ENCODE peak calls at places on chromosomes 3 and 15, in nine cellular contexts. W is breast epithelium, I is heart left ventricle, V is endothelial cell of umbilical vein, M is K562, X is Peyer's patch, Y is stomach, A is A549, P is adrenal gland. K is an unnamed sample.

GRCh38 chr3:108409791-108410190 is 100.6 kb downstream of the MYH15 start:
- DNase-seq in W (no peak), I (no peak), V (no peak), M (no peak), X (no peak), Y (no peak), A (no peak), P (no peak), K (no peak)

GRCh38 chr3:135694142-135694541 is 271.4 kb upstream of the PPP2R3A start:
- DNase-seq in W (no peak), I (no peak), V (no peak), M (no peak), X (no peak), Y (no peak), A (no peak), P (no peak), K (no peak)

GRCh38 chr15:25690673-25691543 is 172.2 kb downstream of the ATP10A start:
- DNase-seq in W (peak), I (no peak), V (no peak), M (no peak), X (peak), Y (no peak), A (no peak), P (no peak), K (no peak)

GRCh38 chr3:23748398-23749110 is 57.2 kb upstream of the UBE2E1 start:
- DNase-seq in W (no peak), I (no peak), V (no peak), M (no peak), X (no peak), Y (no peak), A (peak), P (no peak), K (no peak)

GRCh38 chr3:16987141-16987540 is 102.4 kb downstream of the PLCL2 start:
- DNase-seq in W (no peak), I (no peak), V (no peak), M (no peak), X (no peak), Y (no peak), A (no peak), P (no peak), K (no peak)

GRCh38 chr3:13470894-13471574 is 9.1 kb upstream of the HDAC11 start:
- DNase-seq in W (no peak), I (no peak), V (no peak), M (no peak), X (peak), Y (no peak), A (peak), P (no peak), K (no peak)

GRCh38 chr3:59611649-59612431 is 562.0 kb upstream of the CFAP20DC start:
- DNase-seq in W (no peak), I (no peak), V (no peak), M (no peak), X (no peak), Y (no peak), A (no peak), P (no peak), K (no peak)

GRCh38 chr3:151673974-151674373 is 59.8 kb upstream of the AADACL2 start:
- DNase-seq in W (no peak), I (no peak), V (no peak), M (peak), X (no peak), Y (no peak), A (no peak), P (no peak), K (no peak)

GRCh38 chr3:36362973-36363372 is 17.3 kb upstream of the STAC start:
- DNase-seq in W (no peak), I (no peak), V (no peak), M (no peak), X (no peak), Y (no peak), A (peak), P (peak), K (no peak)

GRCh38 chr3:189636048-189636447 is 4.9 kb downstream of the TP63 start:
- DNase-seq in W (no peak), I (no peak), V (no peak), M (no peak), X (no peak), Y (no peak), A (no peak), P (no peak), K (no peak)

GRCh38 chr3:52502001-52502400 is 6.9 kb downstream of the STAB1 start:
- DNase-seq in W (no peak), I (no peak), V (no peak), M (no peak), X (no peak), Y (no peak), A (no peak), P (no peak), K (no peak)

GRCh38 chr15:66178531-66178910 is 75.0 kb downstream of the MEGF11 start:
- DNase-seq in W (no peak), I (no peak), V (no peak), M (no peak), X (no peak), Y (no peak), A (no peak), P (no peak), K (no peak)

GRCh38 chr3:169104541-169104940 is 559.0 kb downstream of the MECOM start:
- DNase-seq in W (no peak), I (no peak), V (no peak), M (no peak), X (no peak), Y (no peak), A (no peak), P (no peak), K (no peak)

GRCh38 chr15:79130535-79131130 is 40.1 kb upstream of the RASGRF1 start:
- DNase-seq in W (no peak), I (no peak), V (no peak), M (no peak), X (no peak), Y (no peak), A (no peak), P (no peak), K (no peak)

GRCh38 chr15:78840661-78841060 is 29.4 kb upstream of the ADAMTS7 start:
- DNase-seq in W (no peak), I (no peak), V (no peak), M (no peak), X (no peak), Y (no peak), A (no peak), P (no peak), K (no peak)

GRCh38 chr15:74535388-74536084 is 5.5 kb upstream of the ARID3B start:
- DNase-seq in W (no peak), I (no peak), V (no peak), M (peak), X (no peak), Y (no peak), A (no peak), P (no peak), K (no peak)

GRCh38 chr15:29618586-29618985 is 203.7 kb downstream of the TJP1 start:
- DNase-seq in W (no peak), I (no peak), V (no peak), M (no peak), X (no peak), Y (no peak), A (no peak), P (no peak), K (no peak)

GRCh38 chr3:105322570-105323273 is 44.0 kb upstream of the ALCAM start:
- DNase-seq in W (no peak), I (no peak), V (no peak), M (no peak), X (no peak), Y (no peak), A (no peak), P (no peak), K (no peak)

GRCh38 chr3:107690522-107691138 is 167.9 kb downstream of the BBX start:
- DNase-seq in W (no peak), I (no peak), V (peak), M (peak), X (no peak), Y (no peak), A (peak), P (no peak), K (no peak)

GRCh38 chr15:78194568-78194925 is 39.8 kb downstream of the ACSBG1 start:
- DNase-seq in W (no peak), I (no peak), V (no peak), M (no peak), X (peak), Y (peak), A (no peak), P (peak), K (no peak)

GRCh38 chr15:32908135-32908801 is 190.5 kb downstream of the GREM1 start:
- DNase-seq in W (no peak), I (no peak), V (peak), M (no peak), X (peak), Y (no peak), A (no peak), P (no peak), K (peak)

GRCh38 chr3:62597481-62597880 is 224.1 kb upstream of the FEZF2 start:
- DNase-seq in W (no peak), I (no peak), V (no peak), M (no peak), X (no peak), Y (no peak), A (no peak), P (no peak), K (no peak)

GRCh38 chr3:71681224-71681668 is 44.0 kb downstream of the EIF4E3 start:
- DNase-seq in W (peak), I (peak), V (peak), M (peak), X (peak), Y (peak), A (peak), P (peak), K (no peak)

GRCh38 chr3:159169828-159170227 is 368.0 kb downstream of the MFSD1 start:
- DNase-seq in W (no peak), I (no peak), V (peak), M (no peak), X (no peak), Y (no peak), A (peak), P (no peak), K (no peak)

GRCh38 chr3:151890721-151891141 is 17.3 kb downstream of the SUCNR1 start:
- DNase-seq in W (no peak), I (no peak), V (no peak), M (no peak), X (no peak), Y (no peak), A (peak), P (no peak), K (no peak)

GRCh38 chr15:75637245-75638009 is 2.6 kb downstream of the IMP3 start:
- DNase-seq in W (no peak), I (no peak), V (no peak), M (peak), X (no peak), Y (no peak), A (no peak), P (no peak), K (no peak)
- TF ChIP-seq POLR2A in W (no peak), I (no peak), V (no peak), M (no peak), X (no peak), Y (no peak), A (no peak), P (no peak), K (no peak)

GRCh38 chr3:11770477-11771381 is 76.0 kb downstream of the TAMM41 start:
- DNase-seq in W (peak), I (peak), V (peak), M (peak), X (peak), Y (peak), A (peak), P (peak), K (peak)
- TF ChIP-seq POLR2A in W (no peak), I (no peak), V (no peak), M (no peak), X (no peak), Y (no peak), A (no peak), P (no peak), K (no peak)

GRCh38 chr3:188152660-188153497 is 1.1 kb upstream of the LPP start:
- DNase-seq in W (peak), I (no peak), V (no peak), M (no peak), X (peak), Y (peak), A (peak), P (peak), K (no peak)
- TF ChIP-seq POLR2A in W (no peak), I (no peak), V (peak), M (no peak), X (peak), Y (no peak), A (no peak), P (no peak), K (no peak)

DNA sequence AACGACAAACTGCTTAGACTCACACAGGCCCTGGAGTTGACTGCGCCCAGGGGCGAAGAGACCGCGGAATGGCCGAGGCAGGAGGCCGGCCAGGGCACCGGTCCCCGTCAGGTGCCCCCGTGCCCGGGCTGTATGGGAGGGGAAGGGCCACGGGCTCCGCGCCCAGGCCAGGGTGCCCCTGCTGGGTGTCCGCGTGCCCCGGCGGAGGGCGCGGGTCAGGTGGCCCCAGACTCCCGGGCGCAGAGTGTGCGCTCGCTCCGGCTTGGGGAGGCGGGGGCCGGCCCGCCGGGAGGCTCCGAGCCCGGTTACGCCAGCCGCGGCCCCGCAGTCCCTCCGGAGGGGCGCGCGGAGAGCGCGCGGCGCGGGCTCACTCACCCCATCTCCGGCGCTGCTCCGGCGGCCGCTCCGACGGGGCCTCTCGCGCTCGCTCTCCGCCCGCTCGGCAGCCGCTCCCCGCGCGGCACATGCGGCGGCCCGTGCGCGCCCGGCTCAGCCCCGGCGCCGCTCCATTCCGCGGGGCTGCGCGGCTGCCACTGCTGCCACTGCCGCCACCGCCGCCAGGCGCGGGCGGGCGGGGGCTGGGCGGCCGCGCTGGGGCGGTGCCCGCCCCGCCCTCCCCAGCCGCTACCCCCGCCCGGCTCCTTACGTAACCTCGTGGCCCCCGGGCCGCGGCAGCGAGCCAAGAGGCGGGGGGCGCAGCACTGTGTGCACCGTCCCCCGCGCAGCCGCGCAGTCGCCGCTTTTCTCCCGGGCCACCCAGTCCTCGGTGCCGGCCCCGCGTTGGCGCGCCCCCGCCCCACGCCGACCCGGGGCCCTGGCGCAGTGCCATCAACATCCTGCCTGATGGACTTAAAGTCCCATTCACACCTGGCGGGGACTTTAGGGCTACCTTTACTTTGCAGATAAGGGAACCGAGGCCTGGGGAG is at the start of gene HOMER2:
- DNase-seq in W (peak), I (peak), V (no peak), M (no peak), X (no peak), Y (peak), A (no peak), P (no peak), K (no peak)
- TF ChIP-seq POLR2A in W (no peak), I (no peak), V (no peak), M (no peak), X (no peak), Y (no peak), A (peak), P (peak), K (no peak)

K was measured in GM12892.